ENCODE peak calls at places on chromosomes 6 and 20, in six cellular contexts. One of them, this sample, is unnamed.

GRCh38 chr6:151240036-151240685 is 394 bp downstream of the AKAP12 start:
- DNase-seq in occipital lobe: peak; percentile 39
- DNase-seq in nucleus accumbens: peak; percentile 53
- DNase-seq in A172: peak; percentile 76
- DNase-seq in RPMI8226: peak; percentile 9
- DNase-seq in CD8-positive, alpha-beta T cell: no peak
- DNase-seq in this sample: peak; percentile 97

GRCh38 chr6:1771324-1771723 is 161.6 kb downstream of the FOXC1 start:
- DNase-seq in occipital lobe: no peak
- DNase-seq in nucleus accumbens: no peak
- DNase-seq in A172: no peak
- DNase-seq in RPMI8226: no peak
- DNase-seq in CD8-positive, alpha-beta T cell: peak; percentile 20
- DNase-seq in this sample: no peak

GRCh38 chr6:151900897-151901485 is 93.5 kb downstream of the ESR1 start:
- DNase-seq in occipital lobe: no peak
- DNase-seq in nucleus accumbens: no peak
- DNase-seq in A172: no peak
- DNase-seq in RPMI8226: no peak
- DNase-seq in CD8-positive, alpha-beta T cell: no peak
- DNase-seq in this sample: no peak

GRCh38 chr20:51487525-51488279 is 54.8 kb downstream of the NFATC2 start:
- DNase-seq in occipital lobe: no peak
- DNase-seq in nucleus accumbens: no peak
- DNase-seq in A172: peak; percentile 92
- DNase-seq in RPMI8226: no peak
- DNase-seq in CD8-positive, alpha-beta T cell: no peak
- DNase-seq in this sample: no peak

GRCh38 chr6:117440558-117441525 is 15.1 kb upstream of the ROS1 start:
- DNase-seq in occipital lobe: no peak
- DNase-seq in nucleus accumbens: no peak
- DNase-seq in A172: peak; percentile 91
- DNase-seq in RPMI8226: no peak
- DNase-seq in CD8-positive, alpha-beta T cell: no peak
- DNase-seq in this sample: no peak

GRCh38 chr20:23212482-23212881 is 126.4 kb upstream of the CD93 start:
- DNase-seq in occipital lobe: no peak
- DNase-seq in nucleus accumbens: no peak
- DNase-seq in A172: no peak
- DNase-seq in RPMI8226: no peak
- DNase-seq in CD8-positive, alpha-beta T cell: no peak
- DNase-seq in this sample: peak; percentile 57

GRCh38 chr20:25280574-25281535 is 33.0 kb downstream of the PYGB start:
- DNase-seq in occipital lobe: no peak
- DNase-seq in nucleus accumbens: no peak
- DNase-seq in A172: no peak
- DNase-seq in RPMI8226: no peak
- DNase-seq in CD8-positive, alpha-beta T cell: no peak
- DNase-seq in this sample: no peak

GRCh38 chr6:152750694-152751093 is at the start of gene VIP:
- DNase-seq in occipital lobe: no peak
- DNase-seq in nucleus accumbens: no peak
- DNase-seq in A172: peak; percentile 55
- DNase-seq in RPMI8226: peak; percentile 30
- DNase-seq in CD8-positive, alpha-beta T cell: no peak
- DNase-seq in this sample: no peak

GRCh38 chr6:72911463-72912153 is 289.7 kb downstream of the KCNQ5 start:
- DNase-seq in occipital lobe: no peak
- DNase-seq in nucleus accumbens: no peak
- DNase-seq in A172: peak; percentile 45
- DNase-seq in RPMI8226: peak; percentile 91
- DNase-seq in CD8-positive, alpha-beta T cell: no peak
- DNase-seq in this sample: no peak

GRCh38 chr6:95248501-95248900 is 328.8 kb upstream of the MANEA start:
- DNase-seq in occipital lobe: no peak
- DNase-seq in nucleus accumbens: no peak
- DNase-seq in A172: no peak
- DNase-seq in RPMI8226: no peak
- DNase-seq in CD8-positive, alpha-beta T cell: no peak
- DNase-seq in this sample: no peak

GRCh38 chr20:14685179-14685578 is 347.8 kb upstream of the FLRT3 start:
- DNase-seq in occipital lobe: no peak
- DNase-seq in nucleus accumbens: no peak
- DNase-seq in A172: no peak
- DNase-seq in RPMI8226: no peak
- DNase-seq in CD8-positive, alpha-beta T cell: no peak
- DNase-seq in this sample: no peak

GRCh38 chr6:71537717-71538116 is 249.1 kb downstream of the OGFRL1 start:
- DNase-seq in occipital lobe: no peak
- DNase-seq in nucleus accumbens: no peak
- DNase-seq in A172: peak; percentile 18
- DNase-seq in RPMI8226: no peak
- DNase-seq in CD8-positive, alpha-beta T cell: no peak
- DNase-seq in this sample: no peak

GRCh38 chr6:44115866-44116265 is 11.4 kb downstream of the MRPL14 start:
- DNase-seq in occipital lobe: no peak
- DNase-seq in nucleus accumbens: no peak
- DNase-seq in A172: peak; percentile 88
- DNase-seq in RPMI8226: peak; percentile 86
- DNase-seq in CD8-positive, alpha-beta T cell: no peak
- DNase-seq in this sample: no peak